ENCODE peak calls at places on chromosome 4, in nine cellular contexts. K is Peyer's patch, X is thyroid gland, E is MM.1S, R is right lobe of liver, T is breast epithelium, G is psoas muscle, B is GM06990, Y is GM23338. D is an unnamed sample.

GRCh38 chr4:138062929-138063328 is 179.2 kb downstream of the SLC7A11 start:
- DNase-seq in B (no peak), E (no peak), T (no peak), R (no peak), K (no peak), G (no peak), Y (peak; percentile 60), X (no peak), D (no peak)

GRCh38 chr4:115433501-115433900 is 320.1 kb upstream of the NDST4 start:
- DNase-seq in E (no peak), T (no peak), Y (no peak), B (no peak), X (no peak), R (no peak), K (no peak), G (no peak), D (no peak)

GRCh38 chr4:118180776-118181175 is 146.5 kb downstream of the NDST3 start:
- DNase-seq in K (no peak), X (no peak), G (no peak), B (no peak), T (no peak), R (no peak), Y (no peak), E (no peak), D (no peak)

GRCh38 chr4:7313361-7313811 is 121.0 kb downstream of the SORCS2 start:
- DNase-seq in K (no peak), E (no peak), X (peak; percentile 36), G (peak; percentile 6), T (peak; percentile 64), Y (no peak), R (no peak), B (no peak), D (no peak)

GRCh38 chr4:33477715-33478114 is 2757.5 kb downstream of the PCDH7 start:
- DNase-seq in R (no peak), G (no peak), Y (no peak), T (no peak), E (no peak), X (no peak), B (no peak), K (no peak), D (no peak)

GRCh38 chr4:171876636-171877035 is 63.4 kb downstream of the GALNTL6 start:
- DNase-seq in E (no peak), Y (no peak), X (no peak), R (no peak), K (no peak), T (no peak), G (no peak), B (no peak), D (no peak)

GRCh38 chr4:24103434-24104168 is 213.8 kb upstream of the PPARGC1A start:
- DNase-seq in G (no peak), K (no peak), X (peak; percentile 11), R (no peak), T (no peak), Y (no peak), B (no peak), E (no peak), D (no peak)

GRCh38 chr4:156295676-156296075 is 342.0 kb upstream of the CTSO start:
- DNase-seq in G (no peak), K (no peak), Y (no peak), E (no peak), T (no peak), R (no peak), X (no peak), B (no peak), D (no peak)

GRCh38 chr4:141058739-141059507 is 74.3 kb downstream of the RNF150 start:
- DNase-seq in T (no peak), K (no peak), G (no peak), Y (no peak), E (no peak), B (no peak), X (no peak), R (no peak), D (no peak)

GRCh38 chr4:23036503-23036902 is 343.8 kb downstream of the GBA3 start:
- DNase-seq in R (no peak), K (no peak), X (no peak), Y (no peak), G (no peak), T (no peak), B (no peak), E (no peak), D (no peak)

DNA sequence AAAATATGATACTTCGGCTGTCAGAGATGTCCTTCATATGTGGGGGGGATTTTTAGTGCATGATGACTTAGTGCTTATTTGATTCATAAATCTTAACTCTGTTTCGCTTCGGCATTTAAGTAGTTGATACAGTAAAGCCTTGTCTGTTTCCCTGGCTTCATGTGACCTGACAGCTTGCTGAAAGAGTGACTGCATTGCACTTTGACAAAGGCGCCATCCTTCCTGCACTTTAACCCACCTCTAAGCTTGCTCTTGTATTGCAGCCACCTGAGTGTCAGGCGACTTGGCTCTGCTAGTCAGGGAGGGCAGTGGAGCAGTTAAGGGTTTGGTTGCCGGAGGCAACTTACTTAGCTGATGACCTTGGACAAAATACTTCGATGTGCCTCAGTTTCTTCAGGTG is 65.5 kb downstream of the PTTG2 start:
- DNase-seq in K (no peak), R (no peak), E (no peak), T (no peak), G (no peak), X (no peak), Y (no peak), B (no peak), D (no peak)
- H3K4me3 ChIP-seq in K (no peak overlapping the region), R (no peak overlapping the region), E (no peak overlapping the region), T (no peak overlapping the region), G (no peak overlapping the region), X (no peak overlapping the region), Y (no peak overlapping the region), B (no peak overlapping the region), D (no peak overlapping the region)

GRCh38 chr4:60155088-60155487 is 1045.0 kb upstream of the ADGRL3 start:
- DNase-seq in K (no peak), G (no peak), T (no peak), Y (no peak), B (no peak), R (no peak), X (no peak), E (no peak), D (no peak)
- H3K27me3 ChIP-seq in K (no peaks in the 10 kb centered on the region), G (no peaks in the 10 kb centered on the region), T (no peaks in the 10 kb centered on the region), Y (no peaks in the 10 kb centered on the region), B (no peaks in the 10 kb centered on the region), R (no peaks in the 10 kb centered on the region), X (no peaks in the 10 kb centered on the region), E (no peaks in the 10 kb centered on the region), D (no peaks in the 10 kb centered on the region)

GRCh38 chr4:96016615-96017299 is 176.9 kb downstream of the PDHA2 start:
- DNase-seq in Y (no peak), B (no peak), K (no peak), X (no peak), T (no peak), G (no peak), R (no peak), E (peak; percentile 18), D (no peak)
- TF ChIP-seq CTCF in Y (no peak), B (no peak), K (no peak), X (no peak), T (no peak), G (no peak), R (no peak), E (no peak), D (no peak)

GRCh38 chr4:4216261-4216660 is 10.5 kb downstream of the OTOP1 start:
- DNase-seq in X (no peak), T (no peak), R (no peak), E (no peak), Y (no peak), G (no peak), B (no peak), K (no peak), D (no peak)
- H3K4me3 ChIP-seq in X (no peak overlapping the region), T (no peak overlapping the region), R (no peak overlapping the region), E (no peak overlapping the region), Y (no peak overlapping the region), G (no peak overlapping the region), B (no peak overlapping the region), K (no peak overlapping the region), D (no peak overlapping the region)

DNA sequence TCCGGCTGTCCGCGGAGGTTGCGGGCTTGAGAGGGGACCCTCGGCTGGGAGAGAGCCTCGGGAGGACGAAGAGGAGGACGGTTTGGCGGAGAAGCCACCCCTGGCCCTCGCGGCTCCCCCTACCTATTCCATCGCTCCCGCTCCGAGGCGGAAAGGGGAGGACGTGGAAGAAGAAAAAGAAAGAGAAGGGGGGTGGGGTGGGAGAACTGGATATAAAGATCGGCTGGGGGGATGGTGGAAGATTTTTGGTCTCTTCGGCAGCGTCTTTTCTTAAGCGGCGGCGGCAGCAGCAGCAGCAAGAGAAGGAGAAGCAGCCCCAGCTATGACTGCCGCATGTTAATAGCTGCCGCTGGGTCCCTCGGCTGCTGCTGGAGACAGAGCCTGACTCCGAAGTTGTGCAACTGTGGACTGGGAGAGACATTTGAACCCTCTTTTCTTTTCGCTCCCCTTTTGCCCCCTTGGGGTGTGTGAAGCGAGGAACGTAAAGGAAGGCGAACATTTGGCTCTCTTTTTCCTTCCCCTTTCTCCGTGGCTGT is 933 bp downstream of the ADGRL3 start:
- DNase-seq in B (no peak), K (peak; percentile 37), X (no peak), Y (peak; percentile 74), T (no peak), E (no peak), G (no peak), R (no peak), D (no peak)
- H3K27me3 ChIP-seq in B (no peaks in the 10 kb centered on the region), K (peaks cover 9% of the 10 kb centered on the region), X (no peaks in the 10 kb centered on the region), Y (peaks cover 50% of the 10 kb centered on the region), T (peaks cover 3% of the 10 kb centered on the region), E (no peaks in the 10 kb centered on the region), G (peaks cover 56% of the 10 kb centered on the region), R (peaks cover 7% of the 10 kb centered on the region), D (no peaks in the 10 kb centered on the region)

GRCh38 chr4:2354127-2354526 is 64.3 kb downstream of the ZFYVE28 start:
- DNase-seq in T (no peak), B (no peak), G (no peak), Y (peak; percentile 67), K (peak; percentile 49), E (no peak), X (no peak), R (peak; percentile 30), D (no peak)
- TF ChIP-seq CTCF in T (no peak), B (peak; percentile 47), G (no peak), Y (peak; percentile 53), K (no peak), E (peak; percentile 20), X (no peak), R (peak; percentile 9), D (no peak)

GRCh38 chr4:794911-795725 is 30.8 kb downstream of the CPLX1 start:
- DNase-seq in E (no peak), X (no peak), B (no peak), K (no peak), R (peak; percentile 54), T (no peak), Y (peak; percentile 62), G (no peak), D (no peak)
- H3K4me3 ChIP-seq in E (no peak overlapping the region), X (no peak overlapping the region), B (no peak overlapping the region), K (no peak overlapping the region), R (no peak overlapping the region), T (peak overlapping the region; percentile 6), Y (peak overlapping the region; percentile 62), G (peak overlapping the region; percentile 52), D (no peak overlapping the region)

GRCh38 chr4:149549911-149550310 is 265.7 kb downstream of the IQCM start:
- DNase-seq in X (peak; percentile 25), E (no peak), B (no peak), Y (peak; percentile 67), R (no peak), T (no peak), K (peak; percentile 44), G (no peak), D (peak; percentile 17)
- H3K27me3 ChIP-seq in X (no peaks in the 10 kb centered on the region), E (no peaks in the 10 kb centered on the region), B (no peaks in the 10 kb centered on the region), Y (no peaks in the 10 kb centered on the region), R (no peaks in the 10 kb centered on the region), T (no peaks in the 10 kb centered on the region), K (no peaks in the 10 kb centered on the region), G (no peaks in the 10 kb centered on the region), D (no peaks in the 10 kb centered on the region)

D was measured in Caco-2.